ENCODE peak calls at places on chromosomes 11 and 22, in ten cellular contexts. D is activated CD8-positive, alpha-beta memory T cell treated with anti-CD3 and anti-CD28 coated beads, Interleukin-2, amount 50 U/mL, for 48 hours; T is HCT116; G is CD8-positive, alpha-beta memory T cell; X is NCI-H774; I is stimulated activated CD4-positive, alpha-beta T cell treated with anti-CD3 and anti-CD28 coated beads, Interleukin-1b, Interleukin-23, amount 100 ng/mL, for 4 hours; F is A549; S is MCF 10A; J is stimulated activated CD8-positive, alpha-beta memory T cell treated with anti-CD3 and anti-CD28 coated beads, Interleukin-2, amount 100 ng/mL, for 48 hours; M is AG10803. P is an unnamed sample.
A peak's percentile ranks its signal among the peaks of the same experiment; 100 is the strongest.

GRCh38 chr11:126495806-126496205 is 140.3 kb downstream of the ST3GAL4 start:
- DNase-seq in T (no peak), G (no peak), M (no peak), F (no peak), I (no peak), D (no peak), J (no peak), S (no peak), X (no peak), P (no peak)

GRCh38 chr11:22338465-22338810 is 257 bp downstream of the SLC17A6 start:
- DNase-seq in G (no peak), F (no peak), T (no peak), I (no peak), M (no peak), D (no peak), S (no peak), X (no peak), J (no peak), P (no peak)

GRCh38 chr22:41284465-41284864 is 1.5 kb downstream of the RANGAP1 start:
- DNase-seq in S (peak; percentile 50), I (no peak), G (no peak), M (no peak), J (no peak), X (no peak), F (no peak), T (no peak), D (no peak), P (no peak)

GRCh38 chr11:7300281-7300680 is 48.6 kb downstream of the SYT9 start:
- DNase-seq in G (no peak), S (no peak), D (no peak), X (no peak), F (no peak), T (no peak), M (no peak), J (no peak), I (no peak), P (no peak)

GRCh38 chr11:75603791-75604736 is 42.0 kb downstream of the SERPINH1 start:
- DNase-seq in T (no peak), J (no peak), D (no peak), M (peak; percentile 93), G (no peak), F (no peak), X (no peak), I (no peak), S (peak; percentile 96), P (no peak)

GRCh38 chr11:14751975-14752407 is 108.4 kb downstream of the PDE3B start:
- DNase-seq in G (no peak), D (no peak), M (no peak), J (no peak), T (no peak), X (no peak), F (no peak), S (no peak), I (no peak), P (no peak)

GRCh38 chr11:61627831-61628753 is 47.2 kb upstream of the SYT7 start:
- DNase-seq in F (peak; percentile 65), T (peak; percentile 45), S (peak; percentile 75), J (peak; percentile 19), D (peak; percentile 77), X (peak; percentile 63), I (no peak), G (no peak), M (peak; percentile 60), P (peak; percentile 57)

GRCh38 chr11:6132431-6132830 is 24.9 kb downstream of the OR56B4 start:
- DNase-seq in G (no peak), I (no peak), T (no peak), M (no peak), S (no peak), X (no peak), D (no peak), J (no peak), F (no peak), P (no peak)

GRCh38 chr11:115425816-115426215 is 78.4 kb downstream of the CADM1 start:
- DNase-seq in S (no peak), D (no peak), G (no peak), I (no peak), M (no peak), T (no peak), J (no peak), F (no peak), X (no peak), P (no peak)

GRCh38 chr11:93072236-93072635 is 102.8 kb downstream of the MTNR1B start:
- DNase-seq in M (no peak), J (no peak), G (no peak), X (no peak), I (no peak), F (no peak), D (no peak), T (no peak), S (no peak), P (no peak)

GRCh38 chr11:69540118-69541000 is 58.9 kb downstream of the LINC01488 start:
- DNase-seq in M (no peak), T (no peak), X (no peak), I (no peak), F (no peak), S (no peak), J (no peak), G (no peak), D (no peak), P (peak; percentile 26)

GRCh38 chr11:60700689-60701508 is 1.5 kb downstream of the MS4A8 start:
- DNase-seq in F (peak; percentile 29), X (peak; percentile 77), D (no peak), I (no peak), G (no peak), S (peak; percentile 29), M (no peak), T (peak; percentile 35), J (no peak), P (peak; percentile 29)

GRCh38 chr11:27812341-27812740 is 112.1 kb upstream of the BDNF start:
- DNase-seq in X (no peak), S (no peak), M (no peak), I (no peak), F (no peak), D (no peak), J (no peak), T (no peak), G (no peak), P (no peak)

GRCh38 chr11:45391168-45391850 is 105.2 kb upstream of the SYT13 start:
- DNase-seq in X (no peak), T (no peak), D (no peak), M (no peak), I (no peak), F (no peak), G (no peak), S (no peak), J (no peak), P (peak; percentile 85)

GRCh38 chr11:6693342-6694228 is 10.4 kb upstream of the MRPL17 start:
- DNase-seq in J (peak; percentile 13), X (no peak), D (peak; percentile 69), F (peak; percentile 16), I (peak; percentile 34), S (peak; percentile 61), G (no peak), T (peak; percentile 37), M (peak; percentile 66), P (no peak)

GRCh38 chr11:117481885-117482284 is 154.2 kb downstream of the CEP164 start:
- DNase-seq in S (no peak), M (no peak), D (no peak), F (no peak), G (no peak), T (no peak), J (no peak), I (no peak), X (no peak), P (no peak)

GRCh38 chr11:67416416-67417335 is 1.2 kb downstream of the CARNS1 start:
- DNase-seq in I (peak; percentile 65), D (peak; percentile 67), S (peak; percentile 66), X (peak; percentile 91), F (peak; percentile 78), M (no peak), T (no peak), J (no peak), G (peak; percentile 76), P (peak; percentile 64)

GRCh38 chr22:17370766-17371181 is 1.5 kb downstream of the CECR2 start:
- DNase-seq in I (no peak), F (no peak), X (no peak), T (no peak), D (no peak), J (no peak), G (no peak), M (no peak), S (no peak), P (no peak)

GRCh38 chr11:69101792-69102152 is 53.0 kb downstream of the TPCN2 start:
- DNase-seq in S (no peak), T (no peak), D (no peak), I (no peak), G (no peak), M (no peak), X (no peak), J (no peak), F (no peak), P (no peak)

GRCh38 chr22:19959043-19959586 is 17.5 kb upstream of the TXNRD2 start:
- DNase-seq in T (peak; percentile 65), I (no peak), F (no peak), M (peak; percentile 35), D (no peak), X (no peak), S (no peak), J (no peak), G (no peak), P (peak; percentile 92)

GRCh38 chr11:96267490-96268010 is 75.4 kb downstream of the MAML2 start:
- DNase-seq in X (no peak), M (no peak), D (no peak), I (peak; percentile 46), S (no peak), F (no peak), J (no peak), T (no peak), G (no peak), P (no peak)

GRCh38 chr11:65389294-65389980 is 3.0 kb downstream of the FRMD8 start:
- DNase-seq in T (no peak), I (no peak), S (no peak), J (no peak), M (no peak), G (no peak), X (no peak), D (no peak), F (no peak), P (no peak)

GRCh38 chr11:72629266-72629665 is 45.0 kb downstream of the PDE2A start:
- DNase-seq in S (no peak), M (peak; percentile 34), I (no peak), F (no peak), G (no peak), T (no peak), X (no peak), D (no peak), J (no peak), P (no peak)

GRCh38 chr22:46538816-46539163 is 1.4 kb upstream of the CELSR1 start:
- DNase-seq in G (no peak), I (no peak), S (peak; percentile 73), M (peak; percentile 41), F (peak; percentile 26), X (no peak), J (no peak), D (peak; percentile 65), T (no peak), P (no peak)

GRCh38 chr22:39087881-39088687 is 9.0 kb upstream of the APOBEC3H start:
- DNase-seq in I (no peak), X (peak; percentile 2), D (no peak), S (no peak), F (no peak), T (no peak), M (no peak), G (no peak), J (no peak), P (no peak)

GRCh38 chr11:45025716-45026492 is 75.2 kb upstream of the TP53I11 start:
- DNase-seq in M (no peak), D (no peak), I (no peak), G (no peak), F (no peak), J (no peak), X (peak; percentile 44), T (no peak), S (no peak), P (peak; percentile 16)

GRCh38 chr11:32428665-32429293 is 6.6 kb downstream of the WT1 start:
- DNase-seq in S (no peak), G (no peak), I (no peak), F (no peak), X (no peak), T (no peak), D (no peak), M (no peak), J (no peak), P (no peak)

GRCh38 chr22:50674606-50675552 is 2.3 kb downstream of the SHANK3 start:
- DNase-seq in F (peak; percentile 50), T (peak; percentile 61), I (no peak), S (peak; percentile 42), J (no peak), M (peak; percentile 14), D (no peak), X (peak; percentile 7), G (no peak), P (peak; percentile 32)